ENCODE peak calls at places on chromosomes 4 and X, in five cellular contexts. Q is uterus, C is cardiac muscle cell, P is esophagus muscularis mucosa, S is heart left ventricle. U is an unnamed sample. For H3K4me1, the result is how much of the 10 kb centered on the place peaks cover.

GRCh38 chr4:99062120-99062519 is 26.5 kb downstream of the ADH5 start:
- DNase-seq in P (no peak), C (no peak), Q (no peak), S (no peak), U (no peak)

GRCh38 chrX:68462653-68463052 is 29.4 kb upstream of the OPHN1 start:
- DNase-seq in S (no peak), P (no peak), C (peak), Q (no peak), U (no peak)

GRCh38 chr4:53380221-53380620 is 2.8 kb downstream of the FIP1L1 start:
- DNase-seq in P (no peak), S (no peak), C (no peak), Q (no peak), U (no peak)

GRCh38 chr4:139208404-139208945 is 31.5 kb upstream of the ELF2 start:
- DNase-seq in C (peak), S (peak), Q (peak), P (no peak), U (no peak)

GRCh38 chrX:129718701-129719100 is 20.1 kb upstream of the XPNPEP2 start:
- DNase-seq in Q (no peak), S (no peak), C (no peak), P (no peak), U (no peak)

GRCh38 chrX:150587585-150588503 is 19.4 kb downstream of the MTM1 start:
- DNase-seq in S (no peak), P (no peak), Q (no peak), C (peak), U (no peak)

GRCh38 chr4:165879581-165879980 is 6.5 kb downstream of the TLL1 start:
- DNase-seq in C (peak), Q (no peak), P (no peak), S (no peak), U (no peak)

GRCh38 chr4:5943561-5943960 is 50.7 kb upstream of the CRMP1 start:
- DNase-seq in S (no peak), Q (no peak), C (no peak), P (no peak), U (no peak)

GRCh38 chr4:78610546-78611214 is 59.1 kb downstream of the ANXA3 start:
- DNase-seq in C (peak), S (no peak), P (no peak), Q (no peak), U (no peak)

GRCh38 chr4:146648384-146648783 is 9.7 kb downstream of the POU4F2 start:
- DNase-seq in C (no peak), S (no peak), Q (no peak), P (no peak), U (no peak)

GRCh38 chrX:155215443-155216178 is 649 bp upstream of the VBP1 start:
- DNase-seq in C (no peak), S (no peak), Q (no peak), P (no peak), U (no peak)

GRCh38 chr4:87838207-87838606 is 5.4 kb downstream of the MEPE start:
- DNase-seq in P (no peak), S (no peak), Q (no peak), C (no peak), U (no peak)

GRCh38 chr4:2079926-2080325 is 20.8 kb downstream of the NAT8L start:
- DNase-seq in Q (no peak), P (no peak), C (no peak), S (peak), U (no peak)

GRCh38 chr4:129189630-129190029 is 93.7 kb downstream of the C4orf33 start:
- DNase-seq in Q (no peak), C (no peak), S (no peak), P (no peak), U (no peak)

GRCh38 chr4:113406723-113407016 is 354.9 kb downstream of the CAMK2D start:
- DNase-seq in Q (no peak), S (no peak), C (no peak), P (no peak), U (no peak)

GRCh38 chr4:163165217-163166017 is 1.3 kb downstream of the NAF1 start:
- DNase-seq in Q (no peak), S (no peak), P (no peak), C (no peak), U (no peak)

GRCh38 chrX:40152706-40153334 is 55.1 kb upstream of the BCOR start:
- DNase-seq in S (peak), Q (peak), P (no peak), C (no peak), U (no peak)

GRCh38 chrX:112785323-112785722 is 55.3 kb downstream of the AMOT start:
- DNase-seq in Q (no peak), P (no peak), C (no peak), S (no peak), U (no peak)

GRCh38 chr4:141142423-141142822 is 9.2 kb upstream of the RNF150 start:
- DNase-seq in S (no peak), C (peak), P (no peak), Q (no peak), U (peak)

GRCh38 chr4:785332-786073 is 40.4 kb downstream of the CPLX1 start:
- DNase-seq in P (no peak), C (no peak), Q (no peak), S (no peak), U (no peak)

GRCh38 chrX:57528670-57529255 is 63.0 kb upstream of the ZXDB start:
- DNase-seq in Q (no peak), C (no peak), S (no peak), P (no peak), U (no peak)

GRCh38 chr4:58600290-58600689 is 1490.1 kb upstream of the IGFBP7 start:
- DNase-seq in Q (no peak), C (no peak), S (no peak), P (no peak), U (no peak)

GRCh38 chr4:25376754-25377571 is at the start of gene ANAPC4:
- DNase-seq in Q (peak), P (peak), S (peak), C (peak), U (peak)

GRCh38 chrX:140071037-140071436 is 105.7 kb upstream of the CXorf66 start:
- DNase-seq in S (no peak), Q (no peak), P (no peak), C (no peak), U (no peak)

GRCh38 chrX:13254076-13254785 is 65.6 kb downstream of the ATXN3L start:
- DNase-seq in S (no peak), Q (peak), C (peak), P (no peak), U (no peak)

GRCh38 chr4:170091069-170091696 is 1.4 kb upstream of the AADAT start:
- DNase-seq in S (no peak), Q (no peak), P (no peak), C (no peak), U (no peak)

GRCh38 chrX:13658602-13659001 is 5.7 kb downstream of the TCEANC start:
- DNase-seq in Q (no peak), P (no peak), S (no peak), C (peak), U (no peak)

GRCh38 chr4:4761128-4761991 is 98.1 kb upstream of the MSX1 start:
- DNase-seq in C (peak), Q (no peak), P (no peak), S (no peak), U (no peak)

GRCh38 chrX:95291561-95291960 is 1393.1 kb upstream of the DIAPH2 start:
- DNase-seq in C (no peak), P (no peak), S (no peak), Q (no peak), U (no peak)

GRCh38 chrX:2627272-2627867 is 63.7 kb upstream of the CD99 start:
- DNase-seq in Q (no peak), P (peak), S (no peak), C (peak), U (no peak)

GRCh38 chrX:7972586-7972985 is 45.4 kb upstream of the PNPLA4 start:
- DNase-seq in P (no peak), C (no peak), S (no peak), Q (no peak), U (no peak)

GRCh38 chr4:3318561-3319021 is 25.8 kb downstream of the RGS12 start:
- DNase-seq in S (no peak), Q (no peak), C (no peak), P (no peak), U (no peak)

GRCh38 chrX:110284159-110284558 is 33.7 kb downstream of the AMMECR1 start:
- DNase-seq in C (peak), P (no peak), S (no peak), Q (no peak), U (no peak)

GRCh38 chrX:144801786-144802185 is 445.5 kb upstream of the SPANXN1 start:
- DNase-seq in P (no peak), S (no peak), Q (no peak), C (no peak), U (no peak)

GRCh38 chr4:84028340-84028739 is 470.8 kb downstream of the NKX6-1 start:
- DNase-seq in Q (no peak), S (no peak), P (no peak), C (no peak), U (no peak)

GRCh38 chr4:181674315-181674714 is 568.9 kb upstream of the TENM3 start:
- DNase-seq in P (no peak), S (no peak), C (peak), Q (no peak), U (no peak)

GRCh38 chrX:124098089-124098488 is 136.6 kb downstream of the STAG2 start:
- DNase-seq in S (no peak), C (peak), Q (no peak), P (no peak), U (no peak)

DNA sequence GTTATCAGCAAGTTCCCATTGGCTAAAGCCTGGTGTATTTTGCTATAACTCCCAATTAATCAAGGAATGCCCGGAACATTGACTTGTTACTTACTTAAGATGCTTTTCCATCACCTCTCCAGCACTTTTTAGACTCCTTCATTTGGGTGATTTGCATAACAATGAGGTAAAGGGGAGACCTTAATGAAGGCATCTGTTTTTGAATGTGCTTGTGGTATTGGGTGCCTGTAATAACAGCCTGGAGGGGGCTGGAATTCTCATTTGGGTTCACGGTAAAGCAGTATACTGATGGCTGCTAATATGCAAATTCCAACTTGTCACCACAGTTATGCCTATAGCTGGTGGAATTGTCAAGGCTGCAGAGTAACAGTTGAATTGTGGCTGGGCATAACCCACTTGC is 231.9 kb upstream of the GATB start:
- DNase-seq in P (no peak), Q (no peak), S (no peak), C (no peak), U (no peak)
- H3K4me1 ChIP-seq in P (under half), Q (under half), S (under half), C (under half), U (under half)

DNA sequence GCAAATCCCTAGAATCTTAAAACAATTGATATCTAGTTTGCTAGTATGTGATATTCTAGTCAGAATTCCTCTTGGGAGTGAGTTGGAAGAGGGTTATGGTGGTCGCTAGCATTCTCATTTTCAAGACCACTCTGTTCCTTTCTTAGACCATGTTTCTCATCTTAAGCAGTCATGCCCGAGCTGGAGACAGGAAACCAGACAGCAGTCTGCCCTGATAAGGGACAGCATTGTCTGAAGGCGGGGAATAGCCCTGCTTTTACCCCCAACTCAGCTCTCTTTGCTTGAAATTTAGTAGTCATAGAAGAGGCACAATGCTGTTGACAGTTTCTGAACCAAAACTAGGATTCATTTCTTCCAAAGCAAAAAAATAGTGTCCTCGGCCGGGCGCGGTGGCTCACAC is 5.2 kb downstream of the KLF3 start:
- DNase-seq in S (no peak), Q (no peak), P (no peak), C (peak), U (no peak)
- H3K4me3 ChIP-seq in S (peak), Q (no peak), P (no peak), C (no peak), U (no peak)

GRCh38 chrX:134533352-134533751 is 73.4 kb downstream of the HPRT1 start:
- DNase-seq in C (no peak), S (no peak), P (no peak), Q (no peak), U (no peak)

GRCh38 chrX:134538316-134538715 is 78.4 kb downstream of the HPRT1 start:
- DNase-seq in P (no peak), S (no peak), Q (no peak), C (no peak), U (no peak)

GRCh38 chrX:134530845-134531244 is 70.9 kb downstream of the HPRT1 start:
- DNase-seq in S (no peak), P (no peak), C (no peak), Q (no peak), U (no peak)

GRCh38 chrX:134537179-134537945 is 77.4 kb downstream of the HPRT1 start:
- DNase-seq in Q (no peak), S (no peak), C (peak), P (no peak), U (no peak)

DNA sequence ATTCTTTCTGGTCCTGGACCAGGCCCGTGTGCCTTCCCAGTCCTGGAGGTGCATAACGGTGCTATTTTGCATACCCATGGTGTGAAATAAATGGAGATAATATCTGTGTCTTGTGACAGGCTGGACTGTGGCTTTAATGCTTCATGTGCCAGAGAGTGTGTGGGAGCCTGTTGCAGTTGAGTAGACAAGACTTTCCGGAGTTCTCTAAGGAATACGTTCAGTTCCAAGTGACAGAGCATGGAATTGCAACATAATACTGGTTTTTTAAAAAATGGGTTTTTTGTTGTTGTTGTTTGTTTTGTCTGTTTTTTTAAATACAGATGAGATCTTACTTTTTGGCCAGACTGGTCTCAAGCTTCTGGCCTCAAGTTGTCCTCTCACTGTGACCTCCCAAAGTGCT is 74.0 kb downstream of the HPRT1 start:
- DNase-seq in S (no peak), C (peak), P (no peak), Q (no peak), U (no peak)
- H3K27ac ChIP-seq in S (no peak), C (no peak), P (no peak), Q (no peak), U (no peak)

DNA sequence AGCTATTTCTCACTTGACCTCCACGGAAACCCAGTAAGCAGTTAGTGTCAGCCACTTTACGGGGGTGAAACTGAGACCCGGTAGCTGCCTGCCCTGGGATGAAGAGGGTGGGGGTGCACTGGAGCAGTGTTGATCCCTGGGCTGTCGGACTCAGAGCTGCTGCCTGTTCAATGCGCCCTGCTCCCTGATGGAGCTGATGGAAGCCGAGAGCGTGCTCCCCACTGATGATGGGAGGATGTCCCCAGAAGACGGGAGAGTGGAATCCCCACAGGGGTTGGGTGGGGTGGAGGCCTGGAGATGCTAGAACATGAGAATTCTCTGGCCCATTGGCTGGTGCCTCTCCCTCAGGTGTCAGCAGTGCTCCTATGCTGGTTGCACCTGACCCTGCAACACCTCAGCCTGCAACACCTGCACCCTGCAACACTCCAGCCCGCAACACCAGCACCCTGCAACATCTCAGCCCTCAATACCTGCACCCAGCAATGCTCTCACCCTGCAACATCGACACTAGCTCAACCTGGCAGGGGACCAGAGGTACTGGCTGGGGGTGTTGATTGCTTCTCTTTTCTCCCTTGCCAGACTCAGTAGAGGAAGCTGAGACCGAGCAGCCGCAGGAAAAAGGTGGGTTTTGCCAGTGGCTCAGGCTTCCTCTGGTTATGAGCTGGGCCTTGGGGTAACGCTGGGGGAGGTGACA is 25.7 kb downstream of the SH3TC1 start:
- DNase-seq in P (no peak), Q (no peak), C (no peak), S (no peak), U (no peak)
- H3K4me1 ChIP-seq in P (under half), Q (under half), C (under half), S (under half), U (under half)

GRCh38 chr4:20278195-20278594 is 26.5 kb downstream of the SLIT2 start:
- DNase-seq in P (no peak), Q (no peak), C (no peak), S (no peak), U (no peak)
- H3K4me3 ChIP-seq in P (no peak), Q (no peak), C (no peak), S (no peak), U (no peak)